ENCODE peak calls at places on chromosomes 4 and X, in four cellular contexts. G, N, P and U are unnamed samples.

GRCh38 chrX:149527705-149528104 is 13.1 kb upstream of the EOLA1 start:
- DNase-seq in G (no peak), P (peak), N (no peak), U (peak)

GRCh38 chrX:54494970-54495813 is 842 bp downstream of the FGD1 start:
- DNase-seq in G (no peak), P (no peak), N (peak), U (no peak)

GRCh38 chr4:11904117-11904535 is 475.4 kb upstream of the HS3ST1 start:
- DNase-seq in P (no peak), N (peak), G (no peak), U (no peak)

GRCh38 chrX:153669174-153669890 is 4.3 kb downstream of the PNCK start:
- DNase-seq in P (peak), G (no peak), N (no peak), U (peak)

GRCh38 chrX:111151764-111152163 is 55.8 kb downstream of the PAK3 start:
- DNase-seq in P (no peak), G (no peak), N (no peak), U (no peak)

GRCh38 chr4:5816851-5817375 is 76.0 kb downstream of the CRMP1 start:
- DNase-seq in P (no peak), N (no peak), G (no peak), U (no peak)

GRCh38 chr4:6937201-6937600 is 27.6 kb downstream of the TBC1D14 start:
- DNase-seq in G (no peak), P (no peak), N (no peak), U (no peak)

GRCh38 chr4:87807402-87807801 is 8.0 kb downstream of the IBSP start:
- DNase-seq in G (no peak), N (no peak), P (no peak), U (no peak)

GRCh38 chrX:135985123-135985973 is at the start of gene SLC9A6:
- DNase-seq in G (peak), P (peak), N (peak), U (peak)

GRCh38 chrX:20116575-20117240 is at the start of gene MAP7D2:
- DNase-seq in N (no peak), P (no peak), G (no peak), U (peak)

GRCh38 chrX:50111762-50112161 is 89.0 kb downstream of the AKAP4 start:
- DNase-seq in P (no peak), G (peak), N (peak), U (no peak)

GRCh38 chr4:28228575-28228974 is 1367.9 kb downstream of the STIM2 start:
- DNase-seq in P (no peak), N (no peak), G (no peak), U (no peak)

GRCh38 chrX:111445485-111445884 is 33.5 kb upstream of the DCX start:
- DNase-seq in N (no peak), P (peak), G (no peak), U (peak)

GRCh38 chrX:19849433-19850190 is 37.8 kb downstream of the SH3KBP1 start:
- DNase-seq in G (no peak), N (no peak), P (no peak), U (peak)

GRCh38 chr4:83862471-83862870 is 326.6 kb downstream of the GPAT3 start:
- DNase-seq in N (no peak), G (no peak), P (no peak), U (no peak)

GRCh38 chr4:182306792-182307507 is 63.7 kb downstream of the TENM3 start:
- DNase-seq in G (no peak), N (no peak), P (no peak), U (no peak)

GRCh38 chr4:87041142-87041541 is 106.3 kb downstream of the AFF1 start:
- DNase-seq in G (no peak), P (no peak), N (no peak), U (peak)

GRCh38 chrX:130084651-130085237 is 25.6 kb downstream of the ELF4 start:
- DNase-seq in N (no peak), P (no peak), G (no peak), U (no peak)

GRCh38 chr4:84481879-84482245 is 17.2 kb downstream of the NKX6-1 start:
- DNase-seq in N (no peak), P (no peak), G (no peak), U (no peak)

GRCh38 chr4:168610911-168611530 is 114.2 kb downstream of the PALLD start:
- DNase-seq in N (no peak), G (no peak), P (no peak), U (no peak)

GRCh38 chrX:107725761-107726555 is 49.6 kb downstream of the TSC22D3 start:
- DNase-seq in G (no peak), P (no peak), N (no peak), U (no peak)

GRCh38 chrX:106919932-106920452 is at the start of gene CLDN2:
- DNase-seq in P (no peak), N (no peak), G (no peak), U (no peak)

GRCh38 chr4:150561338-150561737 is 20.6 kb upstream of the MAB21L2 start:
- DNase-seq in N (no peak), P (no peak), G (no peak), U (no peak)

GRCh38 chr4:109977854-109978501 is 65.3 kb downstream of the EGF start:
- DNase-seq in P (no peak), N (no peak), G (no peak), U (peak)

GRCh38 chr4:84634961-84635360 is 52.0 kb downstream of the CDS1 start:
- DNase-seq in G (no peak), N (no peak), P (no peak), U (no peak)

GRCh38 chrX:112071132-112071531 is 11.4 kb downstream of the TRPC5 start:
- DNase-seq in N (no peak), G (no peak), P (no peak), U (no peak)

GRCh38 chrX:111338095-111338698 is 67.9 kb upstream of the CAPN6 start:
- DNase-seq in N (no peak), G (no peak), P (no peak), U (no peak)

GRCh38 chr4:48635310-48635709 is 144.8 kb downstream of the FRYL start:
- DNase-seq in P (no peak), N (no peak), G (no peak), U (peak)

GRCh38 chrX:10031743-10032142 is 64.6 kb downstream of the CLDN34 start:
- DNase-seq in N (no peak), P (no peak), G (no peak), U (no peak)

GRCh38 chrX:72308566-72309296 is 3.0 kb upstream of the CITED1 start:
- DNase-seq in P (peak), G (peak), N (peak), U (peak)

GRCh38 chrX:150935466-150935865 is 37.0 kb upstream of the CD99L2 start:
- DNase-seq in P (no peak), N (no peak), G (no peak), U (no peak)

GRCh38 chrX:47483310-47484268 is 567 bp upstream of the ZNF41 start:
- DNase-seq in P (no peak), G (no peak), N (no peak), U (peak)

GRCh38 chrX:34734383-34734782 is 77.3 kb upstream of the TMEM47 start:
- DNase-seq in G (no peak), N (no peak), P (no peak), U (no peak)

GRCh38 chr4:34850983-34851382 is 1393.3 kb downstream of the ARAP2 start:
- DNase-seq in G (no peak), N (no peak), P (no peak), U (no peak)

GRCh38 chr4:119652978-119653377 is 24.4 kb upstream of the PDE5A start:
- DNase-seq in N (no peak), G (no peak), P (no peak), U (no peak)

GRCh38 chr4:6235901-6236625 is 33.6 kb upstream of the WFS1 start:
- DNase-seq in N (peak), P (no peak), G (no peak), U (no peak)

GRCh38 chrX:42920752-42921151 is 142.8 kb upstream of the PPP1R2C start:
- DNase-seq in N (no peak), P (no peak), G (no peak), U (no peak)

GRCh38 chr4:159229164-159229563 is 126.3 kb downstream of the RAPGEF2 start:
- DNase-seq in N (no peak), P (no peak), G (no peak), U (no peak)

DNA sequence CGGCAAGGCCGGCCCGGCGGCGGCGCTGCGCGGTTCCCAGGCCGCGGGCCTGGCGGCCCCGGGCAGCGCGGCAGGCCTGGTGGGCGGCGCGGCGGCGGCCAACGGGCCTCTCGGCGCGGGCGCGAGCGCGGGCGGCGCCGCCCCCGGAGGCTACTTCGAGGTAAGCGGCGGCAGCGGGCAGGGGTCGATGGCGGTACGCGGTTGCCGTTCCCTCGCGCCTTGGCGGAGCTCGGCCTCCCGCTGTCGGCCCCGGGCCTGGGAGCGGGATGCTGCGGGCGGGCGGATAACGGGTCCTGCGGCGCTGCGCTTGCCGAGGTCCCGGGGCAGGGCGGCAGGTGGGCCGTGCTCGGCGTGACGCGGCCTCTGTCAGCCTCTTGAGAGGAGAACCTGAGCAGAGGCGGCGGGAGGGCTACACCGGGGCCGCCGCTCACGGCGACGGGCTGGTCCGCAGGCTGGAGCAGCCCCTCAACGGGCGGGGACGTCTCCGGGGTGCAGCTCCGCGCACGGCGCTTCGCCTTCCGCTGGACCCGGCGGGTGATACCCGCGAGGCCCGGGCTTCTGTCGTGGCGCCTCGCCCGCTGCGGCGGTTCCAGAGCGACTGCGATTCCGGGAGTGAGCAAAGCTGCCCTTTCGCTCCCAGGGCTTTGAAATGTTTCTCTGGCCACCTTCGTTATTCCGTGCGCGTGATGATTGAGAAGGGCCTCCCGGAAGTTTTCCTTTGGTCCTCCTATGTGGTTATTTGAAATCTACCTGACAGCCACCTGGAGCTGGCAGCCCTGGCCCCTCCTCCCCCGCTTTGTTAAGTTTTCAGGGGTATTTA is 774 bp downstream of the FAM193A start:
- DNase-seq in P (peak), G (peak), N (peak), U (peak)
- TF ChIP-seq POLR2A in P (no peak), G (no peak), N (no peak), U (peak)

GRCh38 chrX:15674899-15675489 is 10.4 kb upstream of the CLTRN start:
- DNase-seq in G (peak), P (peak), N (peak), U (peak)
- TF ChIP-seq POLR2A in G (peak), P (peak), N (no peak), U (peak)

DNA sequence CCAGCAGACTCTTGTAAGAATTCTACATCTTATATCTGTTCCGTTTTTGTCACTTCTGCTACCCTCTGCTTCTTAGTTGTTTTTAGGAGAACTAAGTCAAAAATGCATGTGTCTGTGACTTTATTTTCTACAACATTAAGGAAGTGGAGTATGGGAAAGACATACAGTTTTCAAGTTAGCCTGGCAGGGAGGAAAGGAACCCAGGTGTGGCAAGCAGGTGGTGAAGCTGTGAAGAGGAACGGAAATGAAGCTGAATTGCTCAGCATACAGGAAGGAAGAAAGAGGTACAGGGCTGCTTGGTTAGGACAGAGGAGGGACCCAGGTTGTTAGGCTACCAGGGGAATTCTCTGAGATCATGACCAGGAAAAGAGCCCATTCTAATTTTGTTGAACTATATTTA is 9.4 kb downstream of the GPRIN3 start:
- DNase-seq in P (no peak), G (no peak), N (no peak), U (no peak)
- TF ChIP-seq POLR2A in P (no peak), G (no peak), N (no peak), U (no peak)

DNA sequence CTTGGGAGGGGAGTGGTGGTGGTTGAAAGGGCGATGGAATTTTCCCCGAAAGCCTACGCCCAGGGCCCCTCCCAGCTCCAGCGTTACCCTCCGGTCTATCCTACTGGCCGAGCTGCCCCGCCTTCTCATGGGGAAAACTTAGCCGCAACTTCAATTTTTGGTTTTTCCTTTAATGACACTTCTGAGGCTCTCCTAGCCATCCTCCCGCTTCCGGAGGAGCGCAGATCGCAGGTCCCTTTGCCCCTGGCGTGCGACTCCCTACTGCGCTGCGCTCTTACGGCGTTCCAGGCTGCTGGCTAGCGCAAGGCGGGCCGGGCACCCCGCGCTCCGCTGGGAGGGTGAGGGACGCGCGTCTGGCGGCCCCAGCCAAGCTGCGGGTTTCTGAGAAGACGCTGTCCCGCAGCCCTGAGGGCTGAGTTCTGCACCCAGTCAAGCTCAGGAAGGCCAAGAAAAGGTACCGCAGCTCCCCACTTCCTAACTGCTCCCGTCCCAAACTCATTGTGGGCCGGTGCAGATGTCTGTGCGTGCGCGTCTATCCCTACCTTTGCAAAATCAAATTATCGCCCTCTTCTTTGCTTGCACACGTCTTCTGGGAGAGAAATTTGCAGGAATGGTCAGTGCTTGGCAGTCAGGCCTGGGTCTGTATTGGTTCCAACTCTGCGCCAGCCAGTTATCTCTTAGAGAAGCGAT is 533 bp downstream of the IL15 start:
- DNase-seq in N (peak), P (no peak), G (peak), U (peak)
- TF ChIP-seq POLR2A in N (no peak), P (no peak), G (no peak), U (no peak)

GRCh38 chr4:1721666-1722550 is 587 bp downstream of the TACC3 start:
- DNase-seq in N (no peak), G (no peak), P (peak), U (peak)
- TF ChIP-seq POLR2A in N (no peak), G (no peak), P (no peak), U (no peak)

DNA sequence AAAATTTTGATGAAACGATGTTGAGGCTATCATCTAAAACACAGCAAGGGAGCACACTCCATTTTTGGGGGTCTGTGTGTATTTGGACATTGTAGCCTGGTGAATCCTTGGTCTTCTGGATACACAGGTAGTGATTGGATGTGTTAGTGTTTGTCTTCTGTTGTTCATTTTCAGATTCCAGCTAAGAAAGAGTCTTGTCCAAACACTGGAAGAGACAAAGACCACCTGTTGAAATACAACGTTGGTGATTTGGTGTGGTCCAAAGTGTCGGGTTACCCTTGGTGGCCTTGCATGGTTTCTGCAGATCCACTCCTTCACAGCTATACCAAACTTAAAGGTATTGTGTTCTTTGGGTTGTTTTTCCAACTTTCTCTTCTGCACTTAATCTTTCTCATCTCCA is 32.8 kb downstream of the NSD2 start:
- DNase-seq in N (no peak), P (no peak), G (no peak), U (no peak)
- TF ChIP-seq POLR2A in N (no peak), P (no peak), G (no peak), U (no peak)

DNA sequence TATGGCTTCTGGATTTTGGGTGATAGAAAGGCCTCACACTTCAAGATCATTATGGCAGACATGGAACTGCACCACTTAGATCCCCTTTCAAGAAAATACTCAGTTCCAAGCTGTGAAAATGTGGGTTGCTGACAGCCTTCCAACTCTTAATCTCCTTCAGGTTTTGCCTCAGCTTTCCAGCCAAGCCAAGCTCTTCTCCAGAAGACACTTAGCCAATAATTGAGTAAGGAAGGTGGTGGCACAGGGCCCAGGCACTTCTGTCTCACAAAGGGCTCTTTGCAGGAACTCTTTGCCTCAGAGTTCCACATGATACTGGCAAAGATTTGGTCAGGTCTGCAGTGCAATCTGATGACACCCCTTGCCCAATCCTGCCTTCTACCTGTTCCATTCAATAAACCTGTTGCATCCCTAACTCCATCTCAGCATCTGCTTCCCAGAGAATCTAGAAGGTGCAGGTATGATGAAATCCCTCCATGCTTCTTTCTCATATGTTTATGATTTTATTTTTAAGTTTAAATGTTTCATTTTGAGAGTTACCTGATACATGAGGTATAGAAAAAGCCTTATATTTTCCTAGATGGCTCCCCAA is 30.6 kb downstream of the ANXA5 start:
- DNase-seq in G (no peak), P (no peak), N (no peak), U (no peak)
- TF ChIP-seq POLR2A in G (no peak), P (no peak), N (no peak), U (no peak)

GRCh38 chr4:170030121-170030520 is 3.9 kb upstream of the MFAP3L start:
- DNase-seq in P (no peak), N (no peak), G (no peak), U (no peak)

GRCh38 chr4:170025523-170026252 is 507 bp downstream of the MFAP3L start:
- DNase-seq in P (no peak), G (no peak), N (no peak), U (peak)

GRCh38 chr4:170022211-170022610 is 4.0 kb downstream of the MFAP3L start:
- DNase-seq in G (no peak), N (no peak), P (no peak), U (no peak)

GRCh38 chr4:170027181-170027829 is 1.1 kb upstream of the MFAP3L start:
- DNase-seq in N (peak), P (peak), G (peak), U (peak)

GRCh38 chr4:170026253-170026991 is at the start of gene MFAP3L:
- DNase-seq in N (peak), G (peak), P (peak), U (peak)
- TF ChIP-seq POLR2A in N (no peak), G (no peak), P (peak), U (peak)

GRCh38 chrX:155026727-155027508 is at the start of gene FUNDC2:
- DNase-seq in P (peak), G (peak), N (peak), U (peak)
- TF ChIP-seq POLR2A in P (peak), G (no peak), N (no peak), U (peak)